ENCODE peak calls at places on chromosomes 4 and X, in seven cellular contexts. One of them, this sample, is unnamed.
A peak's percentile ranks its signal among the peaks of the same experiment; 100 is the strongest.

GRCh38 chr4:64158648-64159326 is 250.5 kb downstream of the TECRL start:
- DNase-seq in GM12878: peak; percentile 19
- DNase-seq in SK-N-SH: peak; percentile 28
- DNase-seq in K562: peak; percentile 24
- DNase-seq in GM12891: peak; percentile 5
- DNase-seq in HepG2: peak; percentile 59
- DNase-seq in H1: no peak
- DNase-seq in this sample: no peak

GRCh38 chr4:1012031-1012739 is 759 bp downstream of the FGFRL1 start:
- DNase-seq in GM12878: no peak
- DNase-seq in SK-N-SH: peak; percentile 72
- DNase-seq in K562: peak; percentile 78
- DNase-seq in GM12891: no peak
- DNase-seq in HepG2: peak; percentile 51
- DNase-seq in H1: no peak
- DNase-seq in this sample: no peak

GRCh38 chr4:111127842-111128241 is 505.0 kb upstream of the PITX2 start:
- DNase-seq in GM12878: no peak
- DNase-seq in SK-N-SH: no peak
- DNase-seq in K562: no peak
- DNase-seq in GM12891: no peak
- DNase-seq in HepG2: no peak
- DNase-seq in H1: no peak
- DNase-seq in this sample: no peak

GRCh38 chrX:12360389-12360788 is 222.1 kb downstream of the FRMPD4 start:
- DNase-seq in GM12878: no peak
- DNase-seq in SK-N-SH: no peak
- DNase-seq in K562: no peak
- DNase-seq in GM12891: no peak
- DNase-seq in HepG2: no peak
- DNase-seq in H1: no peak
- DNase-seq in this sample: no peak

GRCh38 chrX:152641996-152642395 is 4.3 kb downstream of the GABRQ start:
- DNase-seq in GM12878: no peak
- DNase-seq in SK-N-SH: peak; percentile 46
- DNase-seq in K562: peak; percentile 34
- DNase-seq in GM12891: no peak
- DNase-seq in HepG2: no peak
- DNase-seq in H1: no peak
- DNase-seq in this sample: no peak

GRCh38 chr4:140096483-140096861 is 57.5 kb downstream of the MAML3 start:
- DNase-seq in GM12878: no peak
- DNase-seq in SK-N-SH: no peak
- DNase-seq in K562: no peak
- DNase-seq in GM12891: no peak
- DNase-seq in HepG2: no peak
- DNase-seq in H1: no peak
- DNase-seq in this sample: no peak

GRCh38 chr4:175790067-175790466 is 22.0 kb downstream of the GPM6A start:
- DNase-seq in GM12878: no peak
- DNase-seq in SK-N-SH: no peak
- DNase-seq in K562: no peak
- DNase-seq in GM12891: no peak
- DNase-seq in HepG2: no peak
- DNase-seq in H1: no peak
- DNase-seq in this sample: no peak

GRCh38 chrX:31219174-31219573 is 147.3 kb upstream of the FTHL17 start:
- DNase-seq in GM12878: no peak
- DNase-seq in SK-N-SH: no peak
- DNase-seq in K562: no peak
- DNase-seq in GM12891: no peak
- DNase-seq in HepG2: no peak
- DNase-seq in H1: no peak
- DNase-seq in this sample: no peak

GRCh38 chrX:24260827-24261550 is 52.9 kb downstream of the SUPT20HL2 start:
- DNase-seq in GM12878: no peak
- DNase-seq in SK-N-SH: no peak
- DNase-seq in K562: no peak
- DNase-seq in GM12891: no peak
- DNase-seq in HepG2: no peak
- DNase-seq in H1: no peak
- DNase-seq in this sample: no peak

GRCh38 chr4:135185256-135185655 is 983.7 kb upstream of the PABPC4L start:
- DNase-seq in GM12878: no peak
- DNase-seq in SK-N-SH: no peak
- DNase-seq in K562: no peak
- DNase-seq in GM12891: no peak
- DNase-seq in HepG2: no peak
- DNase-seq in H1: peak; percentile 27
- DNase-seq in this sample: no peak

GRCh38 chr4:140793291-140793690 is 37.1 kb upstream of the TBC1D9 start:
- DNase-seq in GM12878: no peak
- DNase-seq in SK-N-SH: no peak
- DNase-seq in K562: no peak
- DNase-seq in GM12891: no peak
- DNase-seq in HepG2: no peak
- DNase-seq in H1: no peak
- DNase-seq in this sample: no peak

GRCh38 chrX:39133971-39134370 is 332.7 kb downstream of the MID1IP1 start:
- DNase-seq in GM12878: no peak
- DNase-seq in SK-N-SH: no peak
- DNase-seq in K562: peak; percentile 5
- DNase-seq in GM12891: no peak
- DNase-seq in HepG2: no peak
- DNase-seq in H1: peak; percentile 1
- DNase-seq in this sample: no peak

GRCh38 chr4:70196855-70197254 is 1.3 kb downstream of the ODAM start:
- DNase-seq in GM12878: no peak
- DNase-seq in SK-N-SH: no peak
- DNase-seq in K562: no peak
- DNase-seq in GM12891: no peak
- DNase-seq in HepG2: no peak
- DNase-seq in H1: no peak
- DNase-seq in this sample: no peak

GRCh38 chr4:145552181-145552822 is 66.9 kb upstream of the MMAA start:
- DNase-seq in GM12878: peak; percentile 23
- DNase-seq in SK-N-SH: no peak
- DNase-seq in K562: no peak
- DNase-seq in GM12891: no peak
- DNase-seq in HepG2: no peak
- DNase-seq in H1: no peak
- DNase-seq in this sample: no peak

GRCh38 chrX:106917830-106918500 is 2.2 kb upstream of the CLDN2 start:
- DNase-seq in GM12878: no peak
- DNase-seq in SK-N-SH: no peak
- DNase-seq in K562: no peak
- DNase-seq in GM12891: no peak
- DNase-seq in HepG2: no peak
- DNase-seq in H1: no peak
- DNase-seq in this sample: no peak

GRCh38 chr4:13944095-13944501 is 316.6 kb upstream of the BOD1L1 start:
- DNase-seq in GM12878: no peak
- DNase-seq in SK-N-SH: no peak
- DNase-seq in K562: no peak
- DNase-seq in GM12891: no peak
- DNase-seq in HepG2: no peak
- DNase-seq in H1: no peak
- DNase-seq in this sample: no peak

GRCh38 chr4:89298788-89299152 is 8.8 kb downstream of the GPRIN3 start:
- DNase-seq in GM12878: no peak
- DNase-seq in SK-N-SH: no peak
- DNase-seq in K562: no peak
- DNase-seq in GM12891: no peak
- DNase-seq in HepG2: no peak
- DNase-seq in H1: no peak
- DNase-seq in this sample: no peak

GRCh38 chr4:575281-576141 is 584 bp downstream of the TMEM271 start:
- DNase-seq in GM12878: no peak
- DNase-seq in SK-N-SH: peak; percentile 68
- DNase-seq in K562: no peak
- DNase-seq in GM12891: no peak
- DNase-seq in HepG2: no peak
- DNase-seq in H1: peak; percentile 47
- DNase-seq in this sample: no peak

GRCh38 chrX:31279359-31279758 is 207.5 kb upstream of the FTHL17 start:
- DNase-seq in GM12878: no peak
- DNase-seq in SK-N-SH: no peak
- DNase-seq in K562: peak; percentile 27
- DNase-seq in GM12891: no peak
- DNase-seq in HepG2: peak; percentile 18
- DNase-seq in H1: no peak
- DNase-seq in this sample: no peak

GRCh38 chr4:52038109-52038912 is at the start of gene SGCB:
- DNase-seq in GM12878: no peak
- DNase-seq in SK-N-SH: peak; percentile 97
- DNase-seq in K562: peak; percentile 39
- DNase-seq in GM12891: peak; percentile 53
- DNase-seq in HepG2: no peak
- DNase-seq in H1: no peak
- DNase-seq in this sample: peak; percentile 65

GRCh38 chr4:54855221-54855854 is 197.6 kb downstream of the KIT start:
- DNase-seq in GM12878: no peak
- DNase-seq in SK-N-SH: peak; percentile 12
- DNase-seq in K562: no peak
- DNase-seq in GM12891: no peak
- DNase-seq in HepG2: no peak
- DNase-seq in H1: no peak
- DNase-seq in this sample: no peak

GRCh38 chr4:155953151-155954117 is at the start of gene CTSO:
- DNase-seq in GM12878: peak; percentile 48
- DNase-seq in SK-N-SH: peak; percentile 89
- DNase-seq in K562: peak; percentile 28
- DNase-seq in GM12891: peak; percentile 51
- DNase-seq in HepG2: peak; percentile 22
- DNase-seq in H1: no peak
- DNase-seq in this sample: peak; percentile 39
- TF ChIP-seq POLR2AphosphoS5 in GM12878: peak; percentile 86
- TF ChIP-seq POLR2AphosphoS5 in SK-N-SH: peak; percentile 66
- TF ChIP-seq POLR2AphosphoS5 in K562: no peak
- TF ChIP-seq POLR2AphosphoS5 in GM12891: peak; percentile 73
- TF ChIP-seq POLR2AphosphoS5 in HepG2: no peak
- TF ChIP-seq POLR2AphosphoS5 in H1: peak; percentile 22
- TF ChIP-seq POLR2AphosphoS5 in this sample: peak; percentile 71

GRCh38 chrX:49844622-49845021 is 15.5 kb downstream of the PAGE4 start:
- DNase-seq in GM12878: no peak
- DNase-seq in SK-N-SH: no peak
- DNase-seq in K562: no peak
- DNase-seq in GM12891: no peak
- DNase-seq in HepG2: no peak
- DNase-seq in H1: no peak
- DNase-seq in this sample: no peak

GRCh38 chrX:49846545-49846944 is 17.4 kb downstream of the PAGE4 start:
- DNase-seq in GM12878: no peak
- DNase-seq in SK-N-SH: no peak
- DNase-seq in K562: no peak
- DNase-seq in GM12891: no peak
- DNase-seq in HepG2: no peak
- DNase-seq in H1: no peak
- DNase-seq in this sample: no peak

GRCh38 chrX:49840679-49841078 is 11.6 kb downstream of the PAGE4 start:
- DNase-seq in GM12878: peak; percentile 15
- DNase-seq in SK-N-SH: peak; percentile 54
- DNase-seq in K562: peak; percentile 69
- DNase-seq in GM12891: no peak
- DNase-seq in HepG2: peak; percentile 83
- DNase-seq in H1: peak; percentile 17
- DNase-seq in this sample: no peak

GRCh38 chrX:49846004-49846403 is 16.9 kb downstream of the PAGE4 start:
- DNase-seq in GM12878: no peak
- DNase-seq in SK-N-SH: no peak
- DNase-seq in K562: no peak
- DNase-seq in GM12891: no peak
- DNase-seq in HepG2: no peak
- DNase-seq in H1: no peak
- DNase-seq in this sample: no peak

DNA sequence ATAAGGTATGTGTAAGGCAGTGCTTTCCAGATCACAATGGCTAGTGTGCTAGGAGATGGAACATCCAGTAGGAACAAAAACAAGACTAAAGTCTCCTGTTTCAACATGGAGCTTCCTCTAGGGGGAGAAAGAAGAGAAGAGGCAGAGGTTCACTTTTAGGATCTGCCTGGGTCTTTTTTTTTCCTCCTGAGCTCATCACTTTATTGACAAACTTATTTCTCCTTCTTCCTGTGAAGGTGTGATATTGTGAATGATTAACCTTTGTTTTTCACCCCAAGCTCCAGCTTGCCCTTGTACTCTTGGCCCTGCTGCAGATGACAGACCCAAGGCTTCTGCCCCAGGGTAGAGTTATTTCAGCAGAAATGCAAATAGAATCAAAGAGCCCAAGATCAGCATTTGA is 13.5 kb downstream of the PAGE4 start:
- DNase-seq in GM12878: no peak
- DNase-seq in SK-N-SH: no peak
- DNase-seq in K562: no peak
- DNase-seq in GM12891: no peak
- DNase-seq in HepG2: peak; percentile 88
- DNase-seq in H1: no peak
- DNase-seq in this sample: no peak
- TF ChIP-seq TAF1 in GM12878: no peak
- TF ChIP-seq TAF1 in SK-N-SH: no peak
- TF ChIP-seq TAF1 in K562: no peak
- TF ChIP-seq TAF1 in GM12891: no peak
- TF ChIP-seq TAF1 in HepG2: no peak
- TF ChIP-seq TAF1 in H1: no peak
- TF ChIP-seq TAF1 in this sample: no peak

DNA sequence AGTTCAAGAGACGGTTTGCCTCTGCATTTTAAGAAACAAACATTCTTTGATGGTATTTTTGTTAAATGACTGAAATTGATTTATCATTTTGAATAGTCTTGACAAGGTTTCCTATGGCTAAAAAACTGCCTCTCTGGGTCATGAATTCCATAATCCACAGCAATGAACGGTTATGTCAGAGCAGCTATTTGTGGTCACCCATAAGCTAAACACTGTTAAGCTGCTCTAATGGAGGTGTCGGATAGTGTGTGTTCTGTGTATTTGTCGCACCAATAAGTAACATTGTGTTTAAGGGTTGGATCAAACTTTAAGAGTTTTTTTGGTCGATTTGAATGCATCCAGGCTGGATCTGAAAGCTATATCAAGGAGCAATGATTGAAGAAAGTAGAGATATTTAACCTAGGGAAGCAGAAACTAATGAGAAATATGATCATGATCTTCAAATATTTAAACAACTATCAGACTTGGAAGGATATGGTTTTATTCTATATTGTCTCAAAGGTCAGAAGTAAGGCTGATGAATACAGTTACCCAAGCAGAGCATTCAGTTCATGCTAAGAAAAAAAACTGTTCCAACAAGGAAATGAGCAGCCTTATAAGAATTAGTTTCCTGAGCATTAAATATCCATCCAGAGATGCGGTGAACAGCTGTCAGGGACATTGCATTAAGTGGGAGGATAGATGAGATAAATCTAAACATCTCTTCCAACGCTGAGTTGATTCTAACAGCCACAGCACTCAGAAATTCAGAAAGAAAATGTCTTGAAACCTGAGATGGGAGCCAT is 232.3 kb upstream of the RPS6KA3 start:
- DNase-seq in GM12878: no peak
- DNase-seq in SK-N-SH: no peak
- DNase-seq in K562: no peak
- DNase-seq in GM12891: no peak
- DNase-seq in HepG2: no peak
- DNase-seq in H1: no peak
- DNase-seq in this sample: no peak
- TF ChIP-seq POLR2AphosphoS5 in GM12878: no peak
- TF ChIP-seq POLR2AphosphoS5 in SK-N-SH: no peak
- TF ChIP-seq POLR2AphosphoS5 in K562: no peak
- TF ChIP-seq POLR2AphosphoS5 in GM12891: no peak
- TF ChIP-seq POLR2AphosphoS5 in HepG2: no peak
- TF ChIP-seq POLR2AphosphoS5 in H1: no peak
- TF ChIP-seq POLR2AphosphoS5 in this sample: no peak

GRCh38 chr4:4818440-4819212 is 40.8 kb upstream of the MSX1 start:
- DNase-seq in GM12878: no peak
- DNase-seq in SK-N-SH: peak; percentile 64
- DNase-seq in K562: no peak
- DNase-seq in GM12891: no peak
- DNase-seq in HepG2: no peak
- DNase-seq in H1: no peak
- DNase-seq in this sample: no peak
- TF ChIP-seq TAF1 in GM12878: no peak
- TF ChIP-seq TAF1 in SK-N-SH: no peak
- TF ChIP-seq TAF1 in K562: no peak
- TF ChIP-seq TAF1 in GM12891: no peak
- TF ChIP-seq TAF1 in HepG2: no peak
- TF ChIP-seq TAF1 in H1: no peak
- TF ChIP-seq TAF1 in this sample: no peak

This sample was measured in GM12892.